ENCODE peak calls at places on chromosomes 11 and 22, in five cellular contexts. C is SK-N-SH, R is K562, H is GM12878, B is HepG2. J is an unnamed sample.

GRCh38 chr11:17129003-17129402 is 51.5 kb upstream of the RPS13 start:
- DNase-seq in C (no peak), R (no peak), H (no peak), B (no peak), J (no peak)

GRCh38 chr22:43897751-43898261 is 6.0 kb upstream of the PNPLA5 start:
- DNase-seq in C (no peak), R (no peak), H (no peak), B (no peak), J (no peak)

GRCh38 chr11:58030653-58031052 is at the start of gene OR6Q1:
- DNase-seq in C (no peak), R (no peak), H (no peak), B (no peak), J (no peak)

GRCh38 chr11:70556884-70557741 is 158.8 kb downstream of the CTTN start:
- DNase-seq in C (no peak), R (no peak), H (no peak), B (no peak), J (peak; percentile 89)

GRCh38 chr11:70085815-70086769 is 8.0 kb downstream of the ANO1 start:
- DNase-seq in C (no peak), R (no peak), H (no peak), B (no peak), J (no peak)

GRCh38 chr11:74437441-74437840 is 29.9 kb downstream of the KCNE3 start:
- DNase-seq in C (no peak), R (peak; percentile 66), H (no peak), B (no peak), J (no peak)

GRCh38 chr22:23268139-23268712 is 87.9 kb downstream of the BCR start:
- DNase-seq in C (no peak), R (peak; percentile 57), H (no peak), B (no peak), J (no peak)

GRCh38 chr11:125262825-125263218 is 98.3 kb downstream of the PKNOX2 start:
- DNase-seq in C (no peak), R (no peak), H (no peak), B (no peak), J (no peak)

GRCh38 chr22:49483281-49483905 is 344.3 kb downstream of the BRD1 start:
- DNase-seq in C (no peak), R (no peak), H (no peak), B (no peak), J (no peak)

GRCh38 chr11:121466063-121466794 is 13.5 kb upstream of the SORL1-AS1 start:
- DNase-seq in C (peak; percentile 79), R (no peak), H (no peak), B (peak; percentile 76), J (peak; percentile 93)

GRCh38 chr11:65766535-65766934 is 14.2 kb downstream of the AP5B1 start:
- DNase-seq in C (no peak), R (no peak), H (no peak), B (no peak), J (no peak)

GRCh38 chr11:9838961-9839360 is 175.1 kb downstream of the SWAP70 start:
- DNase-seq in C (no peak), R (no peak), H (peak; percentile 51), B (no peak), J (no peak)

GRCh38 chr11:113446938-113447337 is 28.3 kb downstream of the DRD2 start:
- DNase-seq in C (peak; percentile 44), R (no peak), H (no peak), B (no peak), J (no peak)

GRCh38 chr11:134024420-134025085 is 44.3 kb upstream of the JAM3 start:
- DNase-seq in C (no peak), R (no peak), H (no peak), B (no peak), J (no peak)

GRCh38 chr11:134027671-134028070 is 41.2 kb upstream of the JAM3 start:
- DNase-seq in C (no peak), R (no peak), H (no peak), B (no peak), J (no peak)

GRCh38 chr11:134028368-134028920 is 40.4 kb upstream of the JAM3 start:
- DNase-seq in C (no peak), R (no peak), H (no peak), B (no peak), J (no peak)

GRCh38 chr11:134025086-134025437 is 43.8 kb upstream of the JAM3 start:
- DNase-seq in C (no peak), R (no peak), H (no peak), B (no peak), J (no peak)

DNA sequence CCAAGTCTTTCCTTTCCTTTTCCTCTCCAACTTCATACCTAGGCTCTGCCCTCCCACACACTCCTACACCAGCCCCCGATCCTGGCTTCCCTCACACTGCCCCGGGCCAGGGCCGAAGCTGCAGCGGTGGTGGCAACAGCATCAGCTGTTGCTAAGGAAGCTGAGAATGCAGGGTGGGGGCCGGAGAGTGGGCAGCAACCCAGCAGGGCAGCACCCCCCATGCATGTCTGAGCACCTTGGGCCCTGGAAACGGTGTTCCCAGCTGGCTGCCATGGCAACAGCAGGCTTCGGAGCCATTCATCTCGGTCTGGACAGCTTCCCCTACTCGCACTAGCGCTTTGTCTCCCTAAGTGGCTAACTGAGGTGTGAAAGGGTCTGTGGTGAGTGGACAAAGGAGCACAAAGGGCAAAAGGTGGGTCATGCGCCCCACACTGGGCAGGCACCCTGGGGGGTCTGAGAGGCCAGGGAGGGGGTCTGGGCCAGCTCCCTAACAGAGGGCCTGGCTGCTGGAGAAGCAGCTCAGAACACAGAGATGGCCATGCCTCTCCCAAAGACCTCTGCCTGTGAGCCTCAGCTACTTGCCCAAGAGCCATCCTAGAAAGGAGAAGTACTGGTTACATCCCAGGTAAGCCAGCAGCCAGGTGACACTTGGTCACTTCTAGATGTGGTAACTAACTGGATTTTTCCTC is 42.1 kb upstream of the JAM3 start:
- DNase-seq in C (peak; percentile 81), R (no peak), H (no peak), B (no peak), J (no peak)
- TF ChIP-seq RAD21 in C (no peak), R (no peak), H (no peak), B (no peak), J (no peak)

DNA sequence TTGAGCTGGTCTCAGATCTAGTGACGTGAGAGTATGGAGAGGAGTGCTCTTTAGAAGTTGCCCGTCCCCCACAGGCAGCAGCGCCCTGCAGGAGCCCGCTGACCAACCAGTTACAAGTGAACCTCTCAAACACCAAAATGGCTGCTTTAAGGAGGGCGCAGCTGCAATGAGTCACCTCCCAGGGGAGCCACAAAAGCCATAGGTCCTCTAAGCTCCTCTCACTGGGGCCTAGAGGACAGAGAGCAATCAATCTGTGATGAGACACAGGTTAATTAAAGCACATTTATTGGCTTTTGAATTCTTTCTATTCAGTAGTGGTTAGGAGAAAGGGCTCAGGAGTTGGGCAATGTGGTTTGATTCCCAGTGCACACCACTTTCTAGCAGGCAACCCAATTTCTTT is 15.5 kb upstream of the RAPSN start:
- DNase-seq in C (no peak), R (no peak), H (no peak), B (no peak), J (no peak)
- TF ChIP-seq ZBTB33 in C (no peak), R (peak; percentile 27), H (no peak), B (no peak), J (no peak)

GRCh38 chr11:14012836-14013235 is 50.3 kb downstream of the SPON1 start:
- DNase-seq in C (no peak), R (no peak), H (no peak), B (no peak), J (no peak)
- TF ChIP-seq RAD21 in C (no peak), R (no peak), H (no peak), B (no peak), J (no peak)

DNA sequence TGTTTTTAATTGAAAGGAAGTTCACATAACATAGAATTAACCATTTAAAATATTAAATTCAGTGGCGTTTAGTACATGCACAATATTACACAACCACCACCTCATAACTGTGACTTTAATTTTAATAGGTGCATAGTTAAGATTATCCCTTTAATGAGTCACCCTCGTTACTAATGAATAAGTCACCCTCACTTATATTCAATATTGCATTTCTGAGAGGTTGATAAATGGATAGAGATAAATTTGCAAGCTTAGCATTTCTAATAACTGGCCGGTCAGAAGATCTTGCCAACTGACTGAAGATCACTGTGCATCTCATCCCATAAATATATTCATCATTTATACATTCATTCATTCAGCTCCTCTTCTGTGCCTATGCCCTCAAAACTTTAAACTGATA is 243.7 kb downstream of the TTC28 start:
- DNase-seq in C (no peak), R (no peak), H (no peak), B (no peak), J (no peak)
- TF ChIP-seq ZBTB33 in C (no peak), R (no peak), H (no peak), B (no peak), J (no peak)

GRCh38 chr22:46707827-46708570 is 30.1 kb downstream of the CERK start:
- DNase-seq in C (no peak), R (no peak), H (no peak), B (no peak), J (no peak)
- TF ChIP-seq RAD21 in C (no peak), R (no peak), H (no peak), B (no peak), J (no peak)